ENCODE peak calls at places on chromosomes 13 and 19, in nine cellular contexts. One of them, this sample, is unnamed.

GRCh38 chr13:101726681-101727080 is 274.2 kb downstream of the ITGBL1 start:
- DNase-seq in colonic mucosa: no peak
- DNase-seq in AG04450: no peak
- DNase-seq in WTC11: no peak
- DNase-seq in fibroblast of the aortic adventitia: no peak
- DNase-seq in RWPE1: no peak
- DNase-seq in fibroblast of pulmonary artery: no peak
- DNase-seq in fibroblast of mammary gland: no peak
- DNase-seq in IMR-90: no peak
- DNase-seq in this sample: no peak

GRCh38 chr19:41859213-41859617 is 840 bp upstream of the RPS19 start:
- DNase-seq in colonic mucosa: no peak
- DNase-seq in AG04450: no peak
- DNase-seq in WTC11: no peak
- DNase-seq in fibroblast of the aortic adventitia: no peak
- DNase-seq in RWPE1: no peak
- DNase-seq in fibroblast of pulmonary artery: no peak
- DNase-seq in fibroblast of mammary gland: no peak
- DNase-seq in IMR-90: no peak
- DNase-seq in this sample: no peak

GRCh38 chr13:80259159-80259558 is 81.8 kb downstream of the SPRY2 start:
- DNase-seq in colonic mucosa: peak
- DNase-seq in AG04450: no peak
- DNase-seq in WTC11: no peak
- DNase-seq in fibroblast of the aortic adventitia: no peak
- DNase-seq in RWPE1: no peak
- DNase-seq in fibroblast of pulmonary artery: no peak
- DNase-seq in fibroblast of mammary gland: no peak
- DNase-seq in IMR-90: no peak
- DNase-seq in this sample: no peak

GRCh38 chr19:24078688-24079087 is 8.3 kb upstream of the ZNF254 start:
- DNase-seq in colonic mucosa: no peak
- DNase-seq in AG04450: no peak
- DNase-seq in WTC11: peak
- DNase-seq in fibroblast of the aortic adventitia: no peak
- DNase-seq in RWPE1: no peak
- DNase-seq in fibroblast of pulmonary artery: no peak
- DNase-seq in fibroblast of mammary gland: no peak
- DNase-seq in IMR-90: no peak
- DNase-seq in this sample: no peak

GRCh38 chr13:33859691-33860303 is 41.8 kb downstream of the RFC3 start:
- DNase-seq in colonic mucosa: no peak
- DNase-seq in AG04450: no peak
- DNase-seq in WTC11: no peak
- DNase-seq in fibroblast of the aortic adventitia: no peak
- DNase-seq in RWPE1: peak
- DNase-seq in fibroblast of pulmonary artery: no peak
- DNase-seq in fibroblast of mammary gland: peak
- DNase-seq in IMR-90: no peak
- DNase-seq in this sample: no peak

GRCh38 chr13:88042489-88042888 is 371.3 kb downstream of the SLITRK5 start:
- DNase-seq in colonic mucosa: no peak
- DNase-seq in AG04450: no peak
- DNase-seq in WTC11: no peak
- DNase-seq in fibroblast of the aortic adventitia: no peak
- DNase-seq in RWPE1: no peak
- DNase-seq in fibroblast of pulmonary artery: no peak
- DNase-seq in fibroblast of mammary gland: peak
- DNase-seq in IMR-90: no peak
- DNase-seq in this sample: no peak

GRCh38 chr19:41860419-41861097 is 503 bp downstream of the RPS19 start:
- DNase-seq in colonic mucosa: no peak
- DNase-seq in AG04450: no peak
- DNase-seq in WTC11: no peak
- DNase-seq in fibroblast of the aortic adventitia: peak
- DNase-seq in RWPE1: no peak
- DNase-seq in fibroblast of pulmonary artery: no peak
- DNase-seq in fibroblast of mammary gland: peak
- DNase-seq in IMR-90: no peak
- DNase-seq in this sample: no peak

GRCh38 chr13:42272115-42272756 is at the start of gene AKAP11:
- DNase-seq in colonic mucosa: peak
- DNase-seq in AG04450: no peak
- DNase-seq in WTC11: peak
- DNase-seq in fibroblast of the aortic adventitia: peak
- DNase-seq in RWPE1: peak
- DNase-seq in fibroblast of pulmonary artery: peak
- DNase-seq in fibroblast of mammary gland: peak
- DNase-seq in IMR-90: peak
- DNase-seq in this sample: peak

GRCh38 chr19:2827840-2828489 is 8.3 kb downstream of the ZNF554 start:
- DNase-seq in colonic mucosa: no peak
- DNase-seq in AG04450: no peak
- DNase-seq in WTC11: no peak
- DNase-seq in fibroblast of the aortic adventitia: no peak
- DNase-seq in RWPE1: no peak
- DNase-seq in fibroblast of pulmonary artery: no peak
- DNase-seq in fibroblast of mammary gland: no peak
- DNase-seq in IMR-90: no peak
- DNase-seq in this sample: no peak

GRCh38 chr19:31633014-31633413 is 283.8 kb upstream of the TSHZ3 start:
- DNase-seq in colonic mucosa: no peak
- DNase-seq in AG04450: no peak
- DNase-seq in WTC11: no peak
- DNase-seq in fibroblast of the aortic adventitia: no peak
- DNase-seq in RWPE1: no peak
- DNase-seq in fibroblast of pulmonary artery: no peak
- DNase-seq in fibroblast of mammary gland: no peak
- DNase-seq in IMR-90: no peak
- DNase-seq in this sample: no peak

GRCh38 chr13:97743946-97744345 is 209.5 kb upstream of the IPO5 start:
- DNase-seq in colonic mucosa: no peak
- DNase-seq in AG04450: no peak
- DNase-seq in WTC11: no peak
- DNase-seq in fibroblast of the aortic adventitia: peak
- DNase-seq in RWPE1: no peak
- DNase-seq in fibroblast of pulmonary artery: peak
- DNase-seq in fibroblast of mammary gland: peak
- DNase-seq in IMR-90: no peak
- DNase-seq in this sample: no peak

GRCh38 chr13:97753942-97754670 is 199.4 kb upstream of the IPO5 start:
- DNase-seq in colonic mucosa: no peak
- DNase-seq in AG04450: no peak
- DNase-seq in WTC11: peak
- DNase-seq in fibroblast of the aortic adventitia: no peak
- DNase-seq in RWPE1: no peak
- DNase-seq in fibroblast of pulmonary artery: no peak
- DNase-seq in fibroblast of mammary gland: no peak
- DNase-seq in IMR-90: no peak
- DNase-seq in this sample: no peak

GRCh38 chr13:97753269-97753668 is 200.2 kb upstream of the IPO5 start:
- DNase-seq in colonic mucosa: no peak
- DNase-seq in AG04450: no peak
- DNase-seq in WTC11: no peak
- DNase-seq in fibroblast of the aortic adventitia: no peak
- DNase-seq in RWPE1: no peak
- DNase-seq in fibroblast of pulmonary artery: no peak
- DNase-seq in fibroblast of mammary gland: no peak
- DNase-seq in IMR-90: no peak
- DNase-seq in this sample: no peak

GRCh38 chr13:97751477-97751876 is 202.0 kb upstream of the IPO5 start:
- DNase-seq in colonic mucosa: no peak
- DNase-seq in AG04450: no peak
- DNase-seq in WTC11: no peak
- DNase-seq in fibroblast of the aortic adventitia: no peak
- DNase-seq in RWPE1: no peak
- DNase-seq in fibroblast of pulmonary artery: no peak
- DNase-seq in fibroblast of mammary gland: no peak
- DNase-seq in IMR-90: no peak
- DNase-seq in this sample: no peak

DNA sequence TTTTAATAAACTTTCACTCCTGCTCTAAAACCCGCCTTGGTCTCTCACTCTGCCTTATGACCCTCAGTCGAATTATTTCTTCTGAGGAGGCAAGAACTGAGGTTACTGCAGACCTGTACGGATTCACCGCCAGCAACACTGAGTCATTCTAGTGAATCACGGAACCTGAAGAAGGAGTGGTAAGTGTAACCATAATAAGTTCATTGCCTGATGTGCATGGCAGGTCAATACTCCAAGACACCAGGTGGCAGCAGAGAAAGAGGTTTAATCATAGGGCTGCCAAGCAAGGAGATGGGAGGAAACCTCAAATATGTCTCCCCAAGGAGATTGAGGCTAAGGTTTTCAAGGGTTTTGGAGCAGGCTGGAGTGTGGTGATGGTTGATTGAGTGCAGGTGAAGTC is 204.3 kb upstream of the IPO5 start:
- DNase-seq in colonic mucosa: no peak
- DNase-seq in AG04450: no peak
- DNase-seq in WTC11: no peak
- DNase-seq in fibroblast of the aortic adventitia: peak
- DNase-seq in RWPE1: peak
- DNase-seq in fibroblast of pulmonary artery: peak
- DNase-seq in fibroblast of mammary gland: peak
- DNase-seq in IMR-90: peak
- DNase-seq in this sample: no peak
- TF ChIP-seq CTCF in colonic mucosa: no peak
- TF ChIP-seq CTCF in AG04450: peak
- TF ChIP-seq CTCF in WTC11: no peak
- TF ChIP-seq CTCF in fibroblast of the aortic adventitia: no peak
- TF ChIP-seq CTCF in RWPE1: no peak
- TF ChIP-seq CTCF in fibroblast of pulmonary artery: peak
- TF ChIP-seq CTCF in fibroblast of mammary gland: peak
- TF ChIP-seq CTCF in IMR-90: no peak
- TF ChIP-seq CTCF in this sample: no peak

DNA sequence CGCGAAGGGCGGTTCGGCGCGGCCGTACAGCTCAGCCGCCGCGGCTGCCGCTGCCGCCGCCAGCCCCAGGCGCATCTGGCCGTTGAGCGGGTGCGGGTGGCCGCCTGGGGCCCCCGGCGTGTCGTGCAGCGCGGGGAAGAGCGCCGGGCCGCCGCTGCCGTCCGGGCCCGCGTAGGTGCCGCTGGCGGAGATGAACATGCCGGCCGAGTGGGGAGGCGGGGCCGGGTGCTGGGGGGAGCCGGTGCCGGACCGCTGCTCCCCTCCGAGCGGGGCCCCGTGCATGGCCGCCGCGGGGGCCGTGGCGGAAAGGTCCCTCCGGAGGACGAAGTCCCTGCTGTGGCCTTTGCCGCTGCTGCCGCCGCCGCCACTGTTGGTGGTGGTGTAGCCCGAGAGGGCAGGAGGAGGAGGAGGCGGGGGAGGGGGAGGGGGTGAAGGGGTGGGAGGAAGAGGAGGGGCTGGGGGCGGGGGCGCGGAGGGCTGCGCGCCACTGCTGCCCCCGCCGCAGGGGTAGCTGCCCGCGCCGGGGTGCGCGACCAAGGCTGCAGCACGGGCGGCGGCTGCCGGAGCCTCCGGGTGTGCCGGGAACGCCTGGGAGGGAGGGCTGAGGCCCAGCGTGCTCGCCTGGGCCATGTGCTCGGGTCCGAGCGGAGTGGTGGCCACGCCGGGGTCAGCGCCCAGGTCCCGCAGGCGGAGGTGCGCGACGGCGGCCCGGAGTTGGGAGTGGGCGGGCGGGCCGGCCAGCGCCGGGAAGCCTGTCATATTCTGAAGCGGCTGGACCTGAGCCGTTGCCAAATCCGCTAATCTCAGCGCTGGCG is 599 bp downstream of the ZIC5 start:
- DNase-seq in colonic mucosa: peak
- DNase-seq in AG04450: no peak
- DNase-seq in WTC11: peak
- DNase-seq in fibroblast of the aortic adventitia: no peak
- DNase-seq in RWPE1: no peak
- DNase-seq in fibroblast of pulmonary artery: no peak
- DNase-seq in fibroblast of mammary gland: no peak
- DNase-seq in IMR-90: no peak
- DNase-seq in this sample: no peak
- TF ChIP-seq CTCF in colonic mucosa: no peak
- TF ChIP-seq CTCF in AG04450: no peak
- TF ChIP-seq CTCF in WTC11: no peak
- TF ChIP-seq CTCF in fibroblast of the aortic adventitia: no peak
- TF ChIP-seq CTCF in RWPE1: no peak
- TF ChIP-seq CTCF in fibroblast of pulmonary artery: no peak
- TF ChIP-seq CTCF in fibroblast of mammary gland: no peak
- TF ChIP-seq CTCF in IMR-90: no peak
- TF ChIP-seq CTCF in this sample: no peak

GRCh38 chr13:114023716-114024602 is 50.1 kb upstream of the C13orf46 start:
- DNase-seq in colonic mucosa: no peak
- DNase-seq in AG04450: no peak
- DNase-seq in WTC11: no peak
- DNase-seq in fibroblast of the aortic adventitia: no peak
- DNase-seq in RWPE1: no peak
- DNase-seq in fibroblast of pulmonary artery: no peak
- DNase-seq in fibroblast of mammary gland: no peak
- DNase-seq in IMR-90: no peak
- DNase-seq in this sample: no peak
- TF ChIP-seq CTCF in colonic mucosa: no peak
- TF ChIP-seq CTCF in AG04450: no peak
- TF ChIP-seq CTCF in WTC11: no peak
- TF ChIP-seq CTCF in fibroblast of the aortic adventitia: no peak
- TF ChIP-seq CTCF in RWPE1: no peak
- TF ChIP-seq CTCF in fibroblast of pulmonary artery: no peak
- TF ChIP-seq CTCF in fibroblast of mammary gland: no peak
- TF ChIP-seq CTCF in IMR-90: no peak
- TF ChIP-seq CTCF in this sample: no peak

GRCh38 chr19:13023666-13024065 is 28.4 kb downstream of the NFIX start:
- DNase-seq in colonic mucosa: no peak
- DNase-seq in AG04450: no peak
- DNase-seq in WTC11: no peak
- DNase-seq in fibroblast of the aortic adventitia: peak
- DNase-seq in RWPE1: peak
- DNase-seq in fibroblast of pulmonary artery: peak
- DNase-seq in fibroblast of mammary gland: no peak
- DNase-seq in IMR-90: no peak
- DNase-seq in this sample: no peak

GRCh38 chr19:13022111-13022858 is 27.0 kb downstream of the NFIX start:
- DNase-seq in colonic mucosa: no peak
- DNase-seq in AG04450: peak
- DNase-seq in WTC11: no peak
- DNase-seq in fibroblast of the aortic adventitia: peak
- DNase-seq in RWPE1: no peak
- DNase-seq in fibroblast of pulmonary artery: no peak
- DNase-seq in fibroblast of mammary gland: peak
- DNase-seq in IMR-90: peak
- DNase-seq in this sample: no peak

GRCh38 chr19:13024958-13025653 is 29.8 kb downstream of the NFIX start:
- DNase-seq in colonic mucosa: peak
- DNase-seq in AG04450: no peak
- DNase-seq in WTC11: peak
- DNase-seq in fibroblast of the aortic adventitia: no peak
- DNase-seq in RWPE1: no peak
- DNase-seq in fibroblast of pulmonary artery: no peak
- DNase-seq in fibroblast of mammary gland: no peak
- DNase-seq in IMR-90: no peak
- DNase-seq in this sample: no peak

GRCh38 chr19:13024126-13024957 is 29.1 kb downstream of the NFIX start:
- DNase-seq in colonic mucosa: no peak
- DNase-seq in AG04450: no peak
- DNase-seq in WTC11: no peak
- DNase-seq in fibroblast of the aortic adventitia: peak
- DNase-seq in RWPE1: no peak
- DNase-seq in fibroblast of pulmonary artery: peak
- DNase-seq in fibroblast of mammary gland: no peak
- DNase-seq in IMR-90: peak
- DNase-seq in this sample: no peak

GRCh38 chr19:13022859-13023636 is 27.8 kb downstream of the NFIX start:
- DNase-seq in colonic mucosa: peak
- DNase-seq in AG04450: peak
- DNase-seq in WTC11: peak
- DNase-seq in fibroblast of the aortic adventitia: peak
- DNase-seq in RWPE1: peak
- DNase-seq in fibroblast of pulmonary artery: peak
- DNase-seq in fibroblast of mammary gland: peak
- DNase-seq in IMR-90: peak
- DNase-seq in this sample: no peak
- TF ChIP-seq CTCF in colonic mucosa: no peak
- TF ChIP-seq CTCF in AG04450: no peak
- TF ChIP-seq CTCF in WTC11: no peak
- TF ChIP-seq CTCF in fibroblast of the aortic adventitia: no peak
- TF ChIP-seq CTCF in RWPE1: no peak
- TF ChIP-seq CTCF in fibroblast of pulmonary artery: no peak
- TF ChIP-seq CTCF in fibroblast of mammary gland: no peak
- TF ChIP-seq CTCF in IMR-90: no peak
- TF ChIP-seq CTCF in this sample: no peak

This sample was measured in CD14-positive monocyte.